ENCODE peak calls at places on chromosomes 12 and 14, in four cellular contexts. O is activated CD4-positive, alpha-beta T cell treated with anti-CD3 and anti-CD28 coated beads for 48 hours; M is Ammon's horn; Q is NCI-H2081. P is an unnamed sample.

GRCh38 chr12:57141249-57141648 is 6.2 kb downstream of the LRP1-AS start:
- DNase-seq in O (no peak), M (no peak), Q (no peak), P (no peak)

GRCh38 chr12:27462151-27462694 is 15.7 kb downstream of the SMCO2 start:
- DNase-seq in O (no peak), M (no peak), Q (no peak), P (no peak)

GRCh38 chr12:111532741-111533140 is 66.4 kb downstream of the ATXN2 start:
- DNase-seq in O (no peak), M (no peak), Q (no peak), P (no peak)

GRCh38 chr14:21486640-21487087 is 9.7 kb downstream of the TOX4 start:
- DNase-seq in O (no peak), M (no peak), Q (no peak), P (no peak)

GRCh38 chr14:99199854-99200653 is 71.9 kb downstream of the BCL11B start:
- DNase-seq in O (no peak), M (no peak), Q (no peak), P (no peak)

GRCh38 chr12:94244165-94245133 is 96.1 kb downstream of the PLXNC1 start:
- DNase-seq in O (peak), M (peak), Q (no peak), P (no peak)

GRCh38 chr14:92931681-92932447 is 8.9 kb downstream of the CHGA start:
- DNase-seq in O (no peak), M (no peak), Q (no peak), P (no peak)

GRCh38 chr14:53161758-53162512 is 8.8 kb upstream of the DDHD1 start:
- DNase-seq in O (no peak), M (no peak), Q (no peak), P (no peak)

GRCh38 chr14:93956514-93957332 is 19.6 kb downstream of the ASB2 start:
- DNase-seq in O (no peak), M (no peak), Q (no peak), P (no peak)

GRCh38 chr14:77682158-77682553 is 25.7 kb downstream of the ALKBH1 start:
- DNase-seq in O (no peak), M (no peak), Q (no peak), P (no peak)

GRCh38 chr12:132566551-132567131 is 43.7 kb downstream of the LRCOL1 start:
- DNase-seq in O (no peak), M (peak), Q (no peak), P (no peak)

GRCh38 chr14:92759300-92759678 is 10.9 kb upstream of the LGMN start:
- DNase-seq in O (peak), M (no peak), Q (no peak), P (no peak)

P was measured in trophoblast cell.